ENCODE peak calls at places on chromosomes 5 and 9, in four cellular contexts. W, O, F and H are unnamed samples.

GRCh38 chr5:93800988-93801811 is 59.8 kb upstream of the POU5F2 start:
- DNase-seq in O (peak), W (no peak), F (no peak), H (peak)

GRCh38 chr9:133821606-133822438 is 83.7 kb upstream of the SARDH start:
- DNase-seq in O (no peak), F (no peak), W (no peak), H (no peak)

GRCh38 chr9:91017245-91017644 is 215.6 kb downstream of the SYK start:
- DNase-seq in F (no peak), O (no peak), W (no peak), H (no peak)

GRCh38 chr5:14937277-14937676 is 65.7 kb upstream of the ANKH start:
- DNase-seq in O (no peak), F (no peak), W (no peak), H (no peak)

GRCh38 chr9:14671327-14671840 is 21.8 kb downstream of the ZDHHC21 start:
- DNase-seq in F (no peak), O (no peak), W (no peak), H (no peak)

GRCh38 chr5:10470669-10471068 is 29.0 kb downstream of the ROPN1L start:
- DNase-seq in W (no peak), O (no peak), F (no peak), H (no peak)

GRCh38 chr9:129910628-129911567 is 75.6 kb downstream of the USP20 start:
- DNase-seq in O (no peak), W (no peak), F (peak), H (no peak)

GRCh38 chr9:104849023-104849422 is 78.9 kb downstream of the ABCA1 start:
- DNase-seq in F (no peak), W (no peak), O (no peak), H (no peak)

GRCh38 chr5:84272776-84273516 is 111.7 kb downstream of the EDIL3 start:
- DNase-seq in F (no peak), O (no peak), W (no peak), H (no peak)

GRCh38 chr5:179259731-179260323 is 85.4 kb downstream of the ADAMTS2 start:
- DNase-seq in W (peak), O (no peak), F (no peak), H (no peak)

GRCh38 chr9:123483191-123483803 is 127.3 kb downstream of the CRB2 start:
- DNase-seq in O (no peak), F (no peak), W (no peak), H (no peak)
- TF ChIP-seq CBFB in O (no peak), F (no peak), W (no peak), H (no peak)

GRCh38 chr9:95182854-95183563 is 134.5 kb downstream of the FANCC start:
- DNase-seq in W (peak), F (no peak), O (no peak), H (peak)
- TF ChIP-seq TCF7 in W (no peak), F (no peak), O (no peak), H (no peak)

GRCh38 chr5:102049517-102049916 is 246.6 kb downstream of the SLCO4C1 start:
- DNase-seq in O (no peak), W (no peak), F (no peak), H (no peak)
- TF ChIP-seq CBFB in O (no peak), W (no peak), F (no peak), H (no peak)

GRCh38 chr5:96509721-96510383 is 76.8 kb upstream of the PCSK1 start:
- DNase-seq in F (no peak), W (no peak), O (no peak), H (no peak)
- TF ChIP-seq TCF7 in F (no peak), W (no peak), O (no peak), H (no peak)

DNA sequence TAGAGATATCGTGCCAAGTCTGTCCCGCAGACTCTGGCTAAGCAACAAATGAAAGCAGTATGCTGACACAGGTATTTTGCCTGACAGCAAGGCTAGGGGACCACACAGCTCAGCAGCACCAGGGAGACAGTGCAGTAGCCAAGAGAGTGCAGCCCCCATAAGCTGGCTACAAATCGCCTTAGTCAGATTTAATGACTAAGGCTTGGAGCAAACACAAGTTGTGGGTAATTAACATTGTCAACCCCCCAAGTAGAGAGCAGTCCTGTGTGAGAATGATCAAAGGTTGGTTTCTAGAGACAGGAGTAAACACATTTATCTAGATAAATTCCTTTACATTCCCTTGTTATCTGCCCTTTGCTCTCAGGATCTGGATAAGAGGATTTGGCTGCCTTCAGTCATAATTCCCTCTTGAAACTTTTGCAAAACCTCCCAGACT is 1434.5 kb upstream of the CDH6 start:
- DNase-seq in F (no peak), O (no peak), W (no peak), H (peak)
- TF ChIP-seq CBFB in F (no peak), O (no peak), W (no peak), H (peak)

GRCh38 chr5:116856271-116856670 is 281.6 kb upstream of the SEMA6A start:
- DNase-seq in F (no peak), W (no peak), O (no peak), H (no peak)
- TF ChIP-seq TCF7 in F (no peak), W (no peak), O (no peak), H (no peak)